ENCODE peak calls at places on chromosome 10, in nine cellular contexts. T, S, R, C, M, Q, D, X and O are unnamed samples.

GRCh38 chr10:30160431-30160982 is 101.1 kb upstream of the JCAD start:
- DNase-seq in T (no peak), S (no peak), R (no peak), C (no peak), M (no peak), Q (no peak), D (no peak), X (no peak), O (no peak)

GRCh38 chr10:96642973-96643372 is 56.2 kb upstream of the TM9SF3 start:
- DNase-seq in T (peak), S (no peak), R (peak), C (peak), M (no peak), Q (peak), D (peak), X (peak), O (no peak)

GRCh38 chr10:110456523-110457091 is 41.1 kb upstream of the DUSP5 start:
- DNase-seq in T (peak), S (no peak), R (no peak), C (peak), M (no peak), Q (no peak), D (no peak), X (no peak), O (peak)

GRCh38 chr10:95509281-95509680 is 51.9 kb downstream of the SORBS1 start:
- DNase-seq in T (no peak), S (no peak), R (no peak), C (no peak), M (no peak), Q (no peak), D (no peak), X (no peak), O (no peak)

GRCh38 chr10:96389785-96390184 is 31.0 kb upstream of the OPALIN start:
- DNase-seq in T (no peak), S (no peak), R (no peak), C (no peak), M (no peak), Q (no peak), D (no peak), X (no peak), O (no peak)

GRCh38 chr10:79246209-79246581 is 101.1 kb upstream of the PPIF start:
- DNase-seq in T (no peak), S (no peak), R (no peak), C (no peak), M (no peak), Q (no peak), D (peak), X (peak), O (peak)

GRCh38 chr10:65614956-65615565 is 1310.8 kb upstream of the LRRTM3 start:
- DNase-seq in T (no peak), S (no peak), R (no peak), C (no peak), M (no peak), Q (no peak), D (no peak), X (no peak), O (no peak)

GRCh38 chr10:117663750-117664149 is 121.2 kb downstream of the EMX2 start:
- DNase-seq in T (no peak), S (peak), R (no peak), C (peak), M (peak), Q (no peak), D (no peak), X (no peak), O (peak)

GRCh38 chr10:51321968-51322367 is 247.7 kb downstream of the PRKG1 start:
- DNase-seq in T (no peak), S (no peak), R (no peak), C (no peak), M (no peak), Q (no peak), D (no peak), X (no peak), O (no peak)

GRCh38 chr10:19929466-19930140 is 113.4 kb downstream of the PLXDC2 start:
- DNase-seq in T (no peak), S (no peak), R (no peak), C (peak), M (no peak), Q (no peak), D (no peak), X (no peak), O (peak)

GRCh38 chr10:12796431-12797185 is 204.9 kb downstream of the CCDC3 start:
- DNase-seq in T (no peak), S (no peak), R (no peak), C (no peak), M (no peak), Q (no peak), D (no peak), X (no peak), O (no peak)

GRCh38 chr10:73916761-73917470 is 6.0 kb downstream of the PLAU start:
- DNase-seq in T (no peak), S (no peak), R (no peak), C (no peak), M (no peak), Q (peak), D (no peak), X (no peak), O (no peak)

GRCh38 chr10:5466451-5466996 is 32.8 kb downstream of the CALML5 start:
- DNase-seq in T (no peak), S (no peak), R (no peak), C (no peak), M (no peak), Q (peak), D (peak), X (peak), O (peak)

GRCh38 chr10:97065686-97066679 is 119.8 kb downstream of the SLIT1 start:
- DNase-seq in T (no peak), S (no peak), R (no peak), C (no peak), M (no peak), Q (no peak), D (no peak), X (no peak), O (no peak)

GRCh38 chr10:77531441-77532001 is 106.1 kb downstream of the KCNMA1 start:
- DNase-seq in T (no peak), S (peak), R (no peak), C (peak), M (no peak), Q (no peak), D (no peak), X (no peak), O (peak)

GRCh38 chr10:5975641-5976473 is 1.5 kb downstream of the IL15RA start:
- DNase-seq in T (peak), S (no peak), R (peak), C (no peak), M (peak), Q (peak), D (peak), X (peak), O (peak)

GRCh38 chr10:59648711-59649201 is 60.9 kb downstream of the SLC16A9 start:
- DNase-seq in T (no peak), S (no peak), R (no peak), C (peak), M (no peak), Q (no peak), D (no peak), X (no peak), O (peak)

GRCh38 chr10:11654659-11655058 is 43.2 kb upstream of the USP6NL start:
- DNase-seq in T (no peak), S (no peak), R (no peak), C (no peak), M (no peak), Q (no peak), D (no peak), X (no peak), O (no peak)

GRCh38 chr10:114544045-114544659 is 113.9 kb downstream of the ABLIM1 start:
- DNase-seq in T (peak), S (no peak), R (peak), C (no peak), M (peak), Q (peak), D (no peak), X (peak), O (no peak)

GRCh38 chr10:6667679-6668270 is 87.7 kb upstream of the PRKCQ start:
- DNase-seq in T (no peak), S (peak), R (no peak), C (peak), M (no peak), Q (peak), D (peak), X (no peak), O (peak)

GRCh38 chr10:541750-542371 is 147.6 kb downstream of the DIP2C start:
- DNase-seq in T (no peak), S (no peak), R (no peak), C (no peak), M (peak), Q (no peak), D (no peak), X (peak), O (no peak)

GRCh38 chr10:102796407-102797176 is 40.6 kb downstream of the CYP17A1 start:
- DNase-seq in T (peak), S (no peak), R (peak), C (peak), M (peak), Q (peak), D (peak), X (peak), O (peak)

GRCh38 chr10:35000936-35001335 is 89.2 kb downstream of the CUL2 start:
- DNase-seq in T (no peak), S (no peak), R (no peak), C (peak), M (no peak), Q (no peak), D (no peak), X (no peak), O (no peak)

GRCh38 chr10:104406715-104407517 is 53.3 kb downstream of the CFAP58 start:
- DNase-seq in T (no peak), S (peak), R (no peak), C (peak), M (no peak), Q (no peak), D (no peak), X (no peak), O (peak)

GRCh38 chr10:108591417-108591816 is 1331.9 kb downstream of the XPNPEP1 start:
- DNase-seq in T (no peak), S (no peak), R (no peak), C (no peak), M (no peak), Q (no peak), D (no peak), X (no peak), O (no peak)

GRCh38 chr10:45624724-45625123 is 47.8 kb downstream of the ZFAND4 start:
- DNase-seq in T (no peak), S (no peak), R (no peak), C (no peak), M (no peak), Q (no peak), D (no peak), X (no peak), O (no peak)

GRCh38 chr10:83527934-83528333 is 611.4 kb upstream of the GHITM start:
- DNase-seq in T (no peak), S (no peak), R (no peak), C (no peak), M (no peak), Q (no peak), D (no peak), X (no peak), O (no peak)

GRCh38 chr10:2782265-2782664 is 285.1 kb upstream of the PFKP start:
- DNase-seq in T (no peak), S (no peak), R (no peak), C (no peak), M (no peak), Q (no peak), D (no peak), X (no peak), O (no peak)

GRCh38 chr10:23445591-23445990 is 6.7 kb downstream of the OTUD1 start:
- DNase-seq in T (no peak), S (no peak), R (no peak), C (no peak), M (no peak), Q (no peak), D (no peak), X (no peak), O (no peak)

GRCh38 chr10:62779487-62780248 is 24.9 kb upstream of the ADO start:
- DNase-seq in T (peak), S (no peak), R (peak), C (peak), M (peak), Q (peak), D (no peak), X (peak), O (peak)
- TF ChIP-seq CTCF in T (no peak), S (no peak), R (no peak), C (no peak), M (no peak), Q (no peak), D (no peak), X (no peak), O (no peak)

GRCh38 chr10:8045728-8046494 is 8.6 kb upstream of the GATA3 start:
- DNase-seq in T (no peak), S (no peak), R (no peak), C (no peak), M (no peak), Q (no peak), D (no peak), X (no peak), O (no peak)

GRCh38 chr10:8042864-8043568 is 11.5 kb upstream of the GATA3 start:
- DNase-seq in T (no peak), S (no peak), R (no peak), C (no peak), M (no peak), Q (no peak), D (no peak), X (no peak), O (no peak)

GRCh38 chr10:8043569-8044306 is 10.8 kb upstream of the GATA3 start:
- DNase-seq in T (no peak), S (no peak), R (peak), C (no peak), M (no peak), Q (no peak), D (no peak), X (no peak), O (no peak)

GRCh38 chr10:8044331-8044907 is 10.1 kb upstream of the GATA3 start:
- DNase-seq in T (no peak), S (no peak), R (no peak), C (no peak), M (no peak), Q (no peak), D (no peak), X (no peak), O (no peak)

DNA sequence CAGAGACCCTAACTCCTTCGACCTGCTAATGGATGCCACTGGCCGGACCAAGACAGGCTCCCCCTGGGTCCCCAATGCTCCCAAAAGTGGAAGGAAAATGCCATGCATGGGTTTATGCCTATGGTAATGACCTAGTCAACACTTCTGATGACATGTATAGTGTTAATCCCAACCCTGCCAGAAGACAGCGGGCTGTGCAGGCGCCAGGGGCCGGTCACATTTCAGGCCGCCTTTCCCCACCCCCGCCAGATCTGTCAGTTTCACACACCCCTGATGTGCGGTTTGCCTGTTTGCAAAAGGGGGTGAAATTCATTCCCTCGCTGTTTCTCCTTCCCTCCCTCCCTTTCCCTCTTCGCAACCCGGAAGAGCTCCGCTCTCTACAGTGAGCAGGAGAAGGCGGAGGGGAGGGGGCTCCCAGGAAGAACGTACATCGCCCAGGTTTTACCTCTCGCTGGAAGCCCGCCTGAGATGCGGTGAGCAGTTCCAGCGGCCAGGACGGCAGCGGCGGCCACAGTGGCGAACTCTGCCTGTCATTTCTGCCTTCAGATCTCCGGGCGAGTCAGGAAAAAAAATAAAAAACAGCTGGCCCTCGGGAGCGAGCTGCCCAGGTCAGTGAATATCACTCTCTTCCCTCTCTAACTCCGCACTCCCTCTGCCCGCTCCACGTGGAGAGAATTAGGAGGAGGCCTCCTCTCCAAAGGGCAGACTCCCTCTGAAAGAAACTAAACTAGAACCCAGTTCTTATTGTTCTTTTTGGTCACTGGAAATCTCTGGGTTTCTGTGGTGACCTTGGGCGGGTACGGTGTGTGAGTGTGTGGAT is 9.4 kb upstream of the GATA3 start:
- DNase-seq in T (no peak), S (no peak), R (no peak), C (no peak), M (peak), Q (no peak), D (no peak), X (no peak), O (no peak)
- H3K4me3 ChIP-seq in T (no peak), S (no peak), R (no peak), C (no peak), M (peak), Q (no peak), D (no peak), X (peak), O (peak)

DNA sequence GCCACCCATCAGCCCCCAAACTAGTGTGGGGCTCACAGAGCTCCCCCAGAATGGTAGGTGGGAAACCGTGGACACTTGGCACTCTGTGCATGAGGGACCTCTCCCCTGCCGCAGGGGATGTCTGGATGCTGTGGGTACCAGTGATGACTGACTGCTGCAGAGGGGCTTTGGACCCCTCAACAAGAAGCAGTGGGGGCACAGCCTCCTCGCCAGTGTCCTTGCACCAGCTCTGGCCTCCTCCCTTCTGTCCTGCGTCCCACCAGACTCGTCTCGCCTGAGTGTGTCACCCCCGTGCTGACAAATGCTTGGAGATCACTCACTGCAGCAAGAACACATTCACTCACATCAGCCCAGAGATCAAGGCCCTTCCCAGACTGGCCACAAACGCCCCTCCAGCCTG is 37.3 kb upstream of the R3HCC1L start:
- DNase-seq in T (no peak), S (no peak), R (no peak), C (no peak), M (no peak), Q (no peak), D (no peak), X (no peak), O (no peak)
- TF ChIP-seq CTCF in T (no peak), S (no peak), R (no peak), C (no peak), M (no peak), Q (no peak), D (no peak), X (no peak), O (no peak)

DNA sequence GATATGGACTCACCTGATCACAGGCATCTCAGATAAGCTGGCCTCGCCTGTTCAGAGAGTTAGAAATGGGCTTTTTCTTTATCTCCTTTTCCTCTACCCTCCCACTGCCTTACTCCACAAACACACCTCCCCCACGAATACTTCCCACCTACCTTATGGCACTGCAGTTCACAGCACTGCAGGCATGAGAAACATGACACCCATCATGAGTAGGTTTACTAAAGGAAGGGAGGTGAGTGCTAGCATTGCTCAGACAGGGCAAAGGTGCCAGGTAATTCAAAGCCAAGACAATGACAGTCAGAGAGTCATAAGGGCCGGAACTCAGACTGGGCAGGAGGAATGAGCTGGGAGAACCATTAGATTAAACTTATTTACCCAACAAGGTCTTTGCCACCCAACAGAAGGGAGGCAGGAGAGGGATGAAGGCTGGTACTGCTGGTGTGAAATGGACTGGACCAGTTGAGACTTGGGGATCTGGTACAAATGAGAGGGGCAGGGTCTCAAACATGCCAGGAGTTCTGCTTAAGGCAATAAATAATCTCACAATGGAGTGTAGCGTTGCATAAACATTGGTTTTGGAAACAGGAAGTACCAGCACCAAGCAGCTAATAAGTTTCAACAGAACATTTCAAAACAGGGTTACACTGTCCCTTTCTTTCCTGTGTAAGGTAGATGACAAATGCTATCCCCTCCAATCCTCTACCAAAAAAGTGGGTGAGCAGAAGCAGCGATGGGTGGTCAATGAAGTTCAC is 220.4 kb downstream of the FAM107B start:
- DNase-seq in T (no peak), S (no peak), R (no peak), C (no peak), M (no peak), Q (peak), D (no peak), X (peak), O (no peak)
- H3K4me3 ChIP-seq in T (no peak), S (no peak), R (peak), C (no peak), M (no peak), Q (no peak), D (no peak), X (no peak), O (no peak)

DNA sequence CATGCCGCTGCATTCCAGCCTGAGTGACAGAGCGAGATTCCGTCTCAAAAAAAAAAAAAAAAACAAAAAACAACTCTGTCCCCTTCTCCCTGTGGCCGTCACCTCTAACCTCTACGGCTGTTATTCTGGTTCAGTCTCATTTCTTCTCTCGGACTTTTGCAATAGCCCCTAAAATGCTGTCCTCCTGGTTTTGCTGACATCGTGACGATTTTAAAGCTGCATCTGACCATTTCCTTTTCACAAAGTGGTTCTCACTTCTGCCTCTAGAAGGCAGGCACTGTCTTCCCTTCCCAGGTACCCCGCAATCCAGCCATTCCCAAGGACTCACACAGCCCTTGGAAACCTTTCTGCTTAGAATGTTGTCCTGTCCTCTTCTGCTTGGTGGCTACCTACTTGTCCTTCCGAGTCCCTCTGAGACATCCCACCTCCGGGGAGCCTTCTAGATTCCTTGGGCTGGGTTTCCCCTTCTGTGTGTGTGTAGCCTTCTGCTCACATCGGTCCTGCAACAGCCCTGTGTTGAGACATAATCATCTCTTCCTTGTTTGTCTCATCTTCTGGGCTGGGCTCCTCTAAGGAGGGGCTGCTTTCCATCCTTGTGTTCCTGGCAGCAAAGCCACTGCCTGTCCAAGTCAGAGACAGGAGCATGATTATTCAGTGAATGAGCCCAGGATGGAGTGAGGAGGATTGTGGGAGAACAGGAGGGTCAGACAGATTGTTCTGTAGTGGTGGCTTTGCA is 83.1 kb downstream of the GRK5 start:
- DNase-seq in T (no peak), S (no peak), R (no peak), C (no peak), M (no peak), Q (no peak), D (no peak), X (no peak), O (peak)
- TF ChIP-seq CTCF in T (no peak), S (peak), R (no peak), C (peak), M (peak), Q (no peak), D (no peak), X (no peak), O (peak)